ENCODE peak calls at places on chromosome 15, in seven cellular contexts. U, O, F, E, P, Y and J are unnamed samples.

GRCh38 chr15:85709250-85709649 is 85.5 kb downstream of the KLHL25 start:
- DNase-seq in U (no peak), O (no peak), F (no peak), E (no peak), P (no peak), Y (no peak), J (no peak)

GRCh38 chr15:70713547-70714414 is 49.6 kb downstream of the UACA start:
- DNase-seq in U (no peak), O (no peak), F (no peak), E (no peak), P (no peak), Y (peak), J (no peak)

GRCh38 chr15:45128971-45129639 is 574 bp downstream of the DUOXA1 start:
- DNase-seq in U (no peak), O (no peak), F (no peak), E (no peak), P (no peak), Y (no peak), J (no peak)

GRCh38 chr15:68674975-68675374 is 96.2 kb downstream of the CORO2B start:
- DNase-seq in U (no peak), O (peak), F (no peak), E (no peak), P (no peak), Y (no peak), J (no peak)

GRCh38 chr15:94793641-94794040 is 562.3 kb downstream of the MCTP2 start:
- DNase-seq in U (no peak), O (no peak), F (peak), E (peak), P (no peak), Y (peak), J (no peak)

GRCh38 chr15:50108446-50108845 is 10.6 kb downstream of the ATP8B4 start:
- DNase-seq in U (no peak), O (no peak), F (no peak), E (no peak), P (no peak), Y (no peak), J (no peak)

GRCh38 chr15:69755571-69756310 is 303.1 kb downstream of the RPLP1 start:
- DNase-seq in U (no peak), O (no peak), F (peak), E (no peak), P (no peak), Y (peak), J (no peak)

GRCh38 chr15:51334011-51334426 is 4.4 kb downstream of the CYP19A1 start:
- DNase-seq in U (no peak), O (no peak), F (no peak), E (no peak), P (no peak), Y (no peak), J (no peak)

GRCh38 chr15:31215490-31216209 is 111.0 kb upstream of the KLF13 start:
- DNase-seq in U (peak), O (no peak), F (peak), E (peak), P (peak), Y (peak), J (peak)

GRCh38 chr15:58529041-58529440 is 97.2 kb downstream of the LIPC start:
- DNase-seq in U (no peak), O (no peak), F (no peak), E (no peak), P (no peak), Y (no peak), J (no peak)

GRCh38 chr15:45653702-45654424 is 19.0 kb downstream of the SQOR start:
- DNase-seq in U (peak), O (no peak), F (no peak), E (no peak), P (no peak), Y (no peak), J (no peak)

GRCh38 chr15:71114887-71115566 is at the start of gene THSD4:
- DNase-seq in U (peak), O (no peak), F (peak), E (peak), P (peak), Y (peak), J (no peak)

GRCh38 chr15:78079296-78080087 is 2.0 kb upstream of the TBC1D2B start:
- DNase-seq in U (peak), O (no peak), F (no peak), E (no peak), P (no peak), Y (no peak), J (no peak)

GRCh38 chr15:29139072-29139471 is 130.6 kb downstream of the NSMCE3 start:
- DNase-seq in U (no peak), O (no peak), F (no peak), E (no peak), P (no peak), Y (no peak), J (no peak)

GRCh38 chr15:65530318-65531111 is at the start of gene HACD3:
- DNase-seq in U (peak), O (peak), F (peak), E (peak), P (peak), Y (peak), J (peak)

GRCh38 chr15:91254766-91255165 is 154.7 kb downstream of the SV2B start:
- DNase-seq in U (no peak), O (no peak), F (no peak), E (no peak), P (no peak), Y (no peak), J (no peak)

GRCh38 chr15:58453931-58454793 is 22.4 kb downstream of the LIPC start:
- DNase-seq in U (no peak), O (no peak), F (no peak), E (no peak), P (no peak), Y (no peak), J (no peak)

GRCh38 chr15:52076889-52077781 is 35.4 kb downstream of the BCL2L10 start:
- DNase-seq in U (no peak), O (no peak), F (no peak), E (peak), P (no peak), Y (peak), J (no peak)

GRCh38 chr15:41507820-41508290 is 5.8 kb downstream of the LTK start:
- DNase-seq in U (no peak), O (no peak), F (no peak), E (no peak), P (no peak), Y (no peak), J (no peak)

GRCh38 chr15:59194639-59195325 is 11.9 kb upstream of the LDHAL6B start:
- DNase-seq in U (no peak), O (no peak), F (no peak), E (no peak), P (no peak), Y (peak), J (no peak)

GRCh38 chr15:41160639-41161315 is 44.7 kb upstream of the INO80 start:
- DNase-seq in U (no peak), O (no peak), F (no peak), E (no peak), P (no peak), Y (peak), J (no peak)

GRCh38 chr15:31341036-31341435 is 14.4 kb downstream of the KLF13 start:
- DNase-seq in U (no peak), O (no peak), F (no peak), E (no peak), P (no peak), Y (no peak), J (no peak)

GRCh38 chr15:45473068-45473467 is 49.5 kb downstream of the SLC30A4 start:
- DNase-seq in U (no peak), O (no peak), F (no peak), E (no peak), P (no peak), Y (no peak), J (no peak)

GRCh38 chr15:90839187-90840071 is 29.0 kb upstream of the FURIN start:
- DNase-seq in U (peak), O (peak), F (peak), E (peak), P (no peak), Y (peak), J (no peak)

GRCh38 chr15:66148187-66148586 is 105.4 kb downstream of the MEGF11 start:
- DNase-seq in U (no peak), O (no peak), F (no peak), E (no peak), P (no peak), Y (no peak), J (no peak)

GRCh38 chr15:64314456-64314855 is 41.5 kb downstream of the CSNK1G1 start:
- DNase-seq in U (no peak), O (no peak), F (no peak), E (no peak), P (no peak), Y (peak), J (no peak)

GRCh38 chr15:82597815-82598214 is 49.3 kb downstream of the CPEB1 start:
- DNase-seq in U (no peak), O (no peak), F (no peak), E (no peak), P (no peak), Y (no peak), J (no peak)

GRCh38 chr15:65916664-65917406 is 47.5 kb downstream of the RAB11A start:
- DNase-seq in U (peak), O (peak), F (peak), E (peak), P (peak), Y (peak), J (peak)

GRCh38 chr15:44668925-44669324 is 5.5 kb upstream of the SPG11 start:
- DNase-seq in U (no peak), O (no peak), F (no peak), E (no peak), P (no peak), Y (no peak), J (no peak)

GRCh38 chr15:88274534-88275460 is 18.3 kb upstream of the NTRK3 start:
- DNase-seq in U (peak), O (peak), F (no peak), E (peak), P (peak), Y (no peak), J (peak)

GRCh38 chr15:23860846-23861245 is 173.7 kb upstream of the NDN start:
- DNase-seq in U (no peak), O (no peak), F (peak), E (no peak), P (no peak), Y (no peak), J (no peak)

GRCh38 chr15:47885921-47886320 is 168.6 kb downstream of the SEMA6D start:
- DNase-seq in U (no peak), O (no peak), F (no peak), E (no peak), P (no peak), Y (peak), J (no peak)

GRCh38 chr15:78047631-78048409 is 29.7 kb downstream of the TBC1D2B start:
- DNase-seq in U (peak), O (no peak), F (no peak), E (peak), P (peak), Y (peak), J (no peak)

GRCh38 chr15:98085003-98085639 is 124.6 kb downstream of the ARRDC4 start:
- DNase-seq in U (no peak), O (peak), F (no peak), E (peak), P (no peak), Y (peak), J (peak)

GRCh38 chr15:98083203-98083910 is 122.9 kb downstream of the ARRDC4 start:
- DNase-seq in U (no peak), O (no peak), F (no peak), E (no peak), P (no peak), Y (no peak), J (no peak)
- H3K27ac ChIP-seq in U (no peak), O (no peak), F (no peak), E (no peak), P (no peak), Y (no peak), J (no peak)

GRCh38 chr15:81520480-81520879 is 146.5 kb upstream of the TMC3 start:
- DNase-seq in U (no peak), O (no peak), F (no peak), E (no peak), P (no peak), Y (no peak), J (no peak)

GRCh38 chr15:81529444-81529950 is 155.5 kb upstream of the TMC3 start:
- DNase-seq in U (no peak), O (no peak), F (no peak), E (no peak), P (no peak), Y (no peak), J (no peak)

GRCh38 chr15:81526029-81526428 is 152.0 kb upstream of the TMC3 start:
- DNase-seq in U (no peak), O (no peak), F (no peak), E (no peak), P (no peak), Y (no peak), J (no peak)

GRCh38 chr15:81524496-81524895 is 150.5 kb upstream of the TMC3 start:
- DNase-seq in U (no peak), O (no peak), F (no peak), E (no peak), P (no peak), Y (no peak), J (no peak)

DNA sequence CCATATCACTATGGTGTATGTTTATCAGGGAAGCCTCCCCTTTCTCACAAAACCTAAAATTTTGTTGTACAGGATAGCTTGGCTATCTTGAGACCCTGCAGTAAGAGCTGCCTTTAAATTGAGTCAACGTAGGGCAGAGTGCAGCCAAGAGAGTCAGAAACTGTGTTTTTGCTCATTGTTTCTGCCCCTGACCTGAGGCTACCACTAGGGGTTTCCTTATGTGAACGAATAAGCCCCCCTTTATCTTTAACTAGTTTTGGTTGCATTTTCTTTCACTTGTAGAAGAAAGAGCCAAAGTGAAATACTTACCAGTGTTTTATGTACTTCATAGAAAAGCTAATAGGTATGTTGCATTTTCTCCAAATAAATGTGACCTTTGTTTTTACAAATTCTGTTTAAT is 149.9 kb upstream of the TMC3 start:
- DNase-seq in U (no peak), O (no peak), F (no peak), E (no peak), P (no peak), Y (no peak), J (no peak)
- H3K27ac ChIP-seq in U (no peak), O (no peak), F (no peak), E (no peak), P (no peak), Y (no peak), J (no peak)

DNA sequence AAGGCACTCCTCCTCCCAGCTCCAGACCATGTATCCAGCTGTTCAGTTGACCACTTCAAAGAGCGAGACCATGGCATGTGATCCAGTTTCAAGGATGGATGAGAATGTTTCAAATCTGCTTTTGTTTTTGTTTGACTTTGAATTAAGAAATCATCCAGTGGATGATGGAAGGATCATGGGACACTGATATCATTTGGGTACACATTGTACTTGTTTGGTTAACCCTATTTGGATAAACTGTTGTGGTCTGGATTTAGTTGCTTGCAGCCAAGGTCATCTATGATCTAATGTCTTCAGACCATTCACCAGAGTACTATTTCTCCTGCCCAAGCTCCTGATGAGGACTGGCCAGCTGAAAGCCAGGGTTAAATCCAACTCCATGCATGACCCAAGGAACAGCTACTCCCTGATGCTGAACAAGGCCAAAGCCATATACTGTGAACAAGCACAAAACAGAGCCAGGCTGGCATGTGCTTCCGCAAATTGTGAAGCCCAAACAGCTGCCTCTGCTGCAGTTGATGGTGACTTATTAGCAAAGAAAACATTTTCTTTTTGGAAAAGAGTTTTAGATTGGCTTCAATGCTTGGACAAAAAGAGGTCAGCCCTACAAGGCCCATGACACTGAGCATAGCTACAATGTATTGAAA is 5.2 kb upstream of the ADAMTS17 start:
- DNase-seq in U (no peak), O (no peak), F (no peak), E (no peak), P (no peak), Y (no peak), J (no peak)
- H3K27ac ChIP-seq in U (no peak), O (no peak), F (no peak), E (no peak), P (no peak), Y (no peak), J (no peak)

DNA sequence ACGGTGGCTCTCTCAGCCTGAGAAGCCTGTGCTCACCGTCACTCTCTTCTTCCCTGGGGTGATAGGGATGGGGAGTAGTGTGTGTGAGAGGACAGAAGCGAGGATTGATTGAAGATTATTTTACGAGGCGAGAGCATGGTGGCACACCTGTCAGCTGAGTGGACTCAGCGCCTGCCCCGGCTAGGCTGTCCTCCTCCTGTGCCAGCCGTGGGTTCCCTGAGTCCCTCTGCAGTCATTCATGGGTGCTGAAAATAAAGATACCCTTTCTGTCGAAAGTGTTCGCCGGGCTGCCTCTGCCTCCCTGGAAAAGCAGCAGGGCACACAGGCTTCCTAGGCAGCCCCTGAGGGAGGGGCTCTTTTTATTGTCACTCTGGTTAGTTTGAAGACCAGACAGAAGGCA is 124.1 kb downstream of the PGPEP1L start:
- DNase-seq in U (no peak), O (no peak), F (no peak), E (no peak), P (no peak), Y (no peak), J (no peak)
- H3K27ac ChIP-seq in U (no peak), O (no peak), F (no peak), E (no peak), P (peak), Y (no peak), J (no peak)

DNA sequence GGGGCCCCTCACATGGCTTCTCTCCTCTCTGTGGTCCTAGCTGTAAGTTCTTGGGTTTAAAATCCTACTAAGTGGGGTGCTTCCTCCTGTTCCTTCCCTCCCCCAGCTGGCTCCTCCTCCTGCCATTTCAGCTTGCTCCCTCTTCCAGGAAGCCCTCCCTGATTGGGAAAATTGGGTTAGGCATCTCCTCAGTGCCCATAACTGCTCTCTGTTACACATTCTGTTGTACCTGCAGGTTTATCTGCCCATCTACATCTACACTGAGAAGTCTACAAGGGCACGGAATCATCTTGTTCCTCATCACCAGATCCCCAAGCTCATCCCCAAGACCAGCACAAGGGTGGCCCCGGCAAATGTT is 4.0 kb downstream of the SEMA7A start:
- DNase-seq in U (no peak), O (no peak), F (peak), E (no peak), P (no peak), Y (no peak), J (no peak)
- H3K27ac ChIP-seq in U (no peak), O (peak), F (no peak), E (no peak), P (no peak), Y (peak), J (peak)

DNA sequence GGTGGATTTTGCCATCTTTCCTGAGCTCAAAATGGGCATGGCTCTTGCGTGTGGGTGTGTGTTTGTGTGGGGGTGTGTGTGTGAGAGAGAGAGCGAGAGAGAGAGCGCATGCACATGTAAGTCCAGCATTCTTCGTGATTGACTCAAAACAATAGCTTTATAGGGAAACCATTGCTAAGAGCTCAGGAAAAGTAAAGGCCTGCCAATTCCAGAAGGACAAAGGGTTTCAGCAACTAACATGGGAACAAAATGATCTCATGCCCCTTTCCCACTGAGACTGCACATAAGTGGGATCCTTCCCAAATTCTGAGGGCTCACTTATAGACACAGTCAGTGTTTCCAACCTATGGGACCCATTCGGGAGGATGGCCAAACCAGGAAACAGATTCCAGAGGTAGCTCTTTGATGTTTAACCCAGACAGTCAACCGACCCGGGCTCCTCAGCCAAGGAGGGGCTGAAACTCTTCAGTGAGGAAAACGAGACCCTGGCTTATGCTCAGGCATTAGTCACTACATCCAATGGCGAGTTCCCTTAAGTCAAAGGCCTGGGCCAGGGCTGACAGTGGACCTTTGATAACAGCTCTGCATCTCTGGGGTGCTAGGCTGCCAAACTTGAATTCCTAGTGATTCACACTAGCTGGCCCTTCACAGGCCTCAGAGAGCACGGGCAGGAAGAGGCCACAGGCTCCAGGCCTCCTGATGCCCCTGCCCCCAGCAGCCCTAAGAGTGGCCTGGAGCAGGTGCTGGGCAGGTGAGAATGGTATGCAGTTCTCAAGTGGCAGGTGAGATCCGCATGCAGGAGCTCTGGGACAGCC is 305.0 kb upstream of the C2CD4B start:
- DNase-seq in U (peak), O (no peak), F (no peak), E (no peak), P (no peak), Y (peak), J (no peak)
- H3K27ac ChIP-seq in U (peak), O (peak), F (peak), E (peak), P (peak), Y (peak), J (peak)

GRCh38 chr15:96054029-96054428 is 276.5 kb upstream of the NR2F2 start:
- DNase-seq in U (no peak), O (no peak), F (no peak), E (no peak), P (no peak), Y (no peak), J (no peak)
- H3K27ac ChIP-seq in U (no peak), O (no peak), F (no peak), E (peak), P (peak), Y (no peak), J (no peak)

DNA sequence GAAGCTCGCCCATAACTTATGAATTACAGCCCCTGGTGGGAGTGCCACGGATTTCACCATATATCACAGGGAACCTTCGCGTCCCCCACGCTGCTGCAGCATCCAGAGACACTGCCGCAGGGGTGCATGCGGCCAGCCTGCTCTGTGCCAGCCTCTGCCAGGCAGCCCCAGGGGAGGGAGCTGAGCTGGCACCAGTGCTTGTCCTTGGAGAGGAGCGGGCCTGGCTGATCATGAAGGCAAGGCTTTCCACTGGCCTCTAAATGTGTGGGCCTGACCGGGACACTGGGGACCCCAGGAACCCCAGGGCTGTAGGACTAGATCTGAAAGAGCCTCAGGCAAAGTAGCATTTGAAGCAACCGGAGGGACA is 114.3 kb downstream of the ETFA start:
- DNase-seq in U (no peak), O (peak), F (no peak), E (no peak), P (no peak), Y (no peak), J (peak)
- H3K27ac ChIP-seq in U (no peak), O (peak), F (no peak), E (peak), P (peak), Y (no peak), J (peak)